ENCODE peak calls at places on chromosomes 12 and 14, in eight cellular contexts. C is posterior cingulate gyrus; B is NCI-H2081; O is activated CD8-positive, alpha-beta memory T cell treated with anti-CD3 and anti-CD28 coated beads, Interleukin-2, amount 50 U/mL, for 4 hours; R is activated T-cell treated with anti-CD3 and anti-CD28 coated beads, Interleukin-2, amount 50 U/mL, for 48 hours; Z is testis; Y is fibroblast of villous mesenchyme; G is T-helper 2 cell. L is an unnamed sample.

GRCh38 chr14:90605430-90605829 is 208.6 kb downstream of the CALM1 start:
- DNase-seq in C (no peak), B (no peak), O (no peak), R (no peak), Z (no peak), Y (no peak), G (no peak), L (no peak)

GRCh38 chr12:106743270-106743988 is 31.1 kb upstream of the RIC8B start:
- DNase-seq in C (no peak), B (no peak), O (no peak), R (no peak), Z (no peak), Y (no peak), G (no peak), L (no peak)

GRCh38 chr14:34522496-34522895 is 17.0 kb downstream of the EAPP start:
- DNase-seq in C (no peak), B (no peak), O (no peak), R (no peak), Z (no peak), Y (no peak), G (no peak), L (no peak)

GRCh38 chr12:54163147-54163546 is 25.6 kb downstream of the SMUG1 start:
- DNase-seq in C (no peak), B (no peak), O (no peak), R (no peak), Z (no peak), Y (no peak), G (no peak), L (no peak)

GRCh38 chr12:105740970-105741725 is 397.6 kb downstream of the NUAK1 start:
- DNase-seq in C (peak), B (no peak), O (no peak), R (no peak), Z (peak), Y (no peak), G (no peak), L (no peak)

GRCh38 chr14:94888108-94888507 is 118.2 kb upstream of the GSC start:
- DNase-seq in C (no peak), B (no peak), O (no peak), R (no peak), Z (peak), Y (no peak), G (no peak), L (no peak)

GRCh38 chr14:51319181-51319597 is 79.1 kb downstream of the TMX1 start:
- DNase-seq in C (no peak), B (no peak), O (no peak), R (no peak), Z (no peak), Y (no peak), G (no peak), L (no peak)

GRCh38 chr12:54374555-54375257 is 9.8 kb downstream of the ZNF385A start:
- DNase-seq in C (no peak), B (peak), O (no peak), R (no peak), Z (no peak), Y (no peak), G (no peak), L (no peak)

GRCh38 chr12:51865470-51865745 is 16.9 kb upstream of the FIGNL2 start:
- DNase-seq in C (no peak), B (no peak), O (no peak), R (no peak), Z (no peak), Y (no peak), G (no peak), L (peak)

GRCh38 chr14:94826774-94827173 is 56.9 kb upstream of the GSC start:
- DNase-seq in C (no peak), B (no peak), O (no peak), R (no peak), Z (no peak), Y (no peak), G (no peak), L (no peak)

L was measured in kidney.